ENCODE peak calls at places on chromosomes 16 and 17, in seven cellular contexts. F, X, O, K, Z, P and R are unnamed samples.
A peak's percentile ranks its signal among the peaks of the same experiment; 100 is the strongest.

GRCh38 chr17:82984751-82985435 is 94.5 kb upstream of the METRNL start:
- DNase-seq in X (no peak), P (no peak), Z (no peak), K (no peak), O (no peak), F (no peak), R (no peak)

GRCh38 chr17:53118948-53119347 is 703.8 kb upstream of the KIF2B start:
- DNase-seq in Z (no peak), F (no peak), P (no peak), O (no peak), K (no peak), X (no peak), R (no peak)

GRCh38 chr16:88292007-88292940 is 90.5 kb upstream of the ZNF469 start:
- DNase-seq in K (no peak), Z (no peak), O (no peak), X (no peak), F (no peak), P (peak; percentile 20), R (no peak)

GRCh38 chr17:83079340-83079747 is at the start of gene METRNL:
- DNase-seq in F (peak; percentile 68), X (no peak), Z (peak; percentile 87), K (peak; percentile 78), P (peak; percentile 94), O (peak; percentile 79), R (peak; percentile 97)

GRCh38 chr16:75254359-75254837 is 3.0 kb upstream of the BCAR1 start:
- DNase-seq in P (peak; percentile 66), Z (peak; percentile 41), K (no peak), F (no peak), O (no peak), X (peak; percentile 83), R (peak; percentile 65)

GRCh38 chr17:12979826-12980500 is 37.9 kb downstream of the ELAC2 start:
- DNase-seq in O (no peak), Z (no peak), X (no peak), F (no peak), P (no peak), K (no peak), R (no peak)

GRCh38 chr17:61583242-61583641 is 7.8 kb downstream of the NACA2 start:
- DNase-seq in O (no peak), P (no peak), F (no peak), Z (no peak), K (no peak), X (no peak), R (no peak)

GRCh38 chr16:75286996-75287395 is 35.6 kb upstream of the BCAR1 start:
- DNase-seq in O (no peak), Z (no peak), P (no peak), F (no peak), X (no peak), K (no peak), R (no peak)

GRCh38 chr17:47274319-47275069 is 20.9 kb downstream of the ITGB3 start:
- DNase-seq in P (no peak), F (no peak), Z (no peak), K (no peak), X (no peak), O (no peak), R (no peak)

GRCh38 chr17:40460585-40460975 is 17.3 kb downstream of the IGFBP4 start:
- DNase-seq in K (no peak), Z (no peak), O (no peak), F (no peak), P (no peak), X (no peak), R (no peak)

GRCh38 chr16:47143677-47144558 is at the start of gene NETO2:
- DNase-seq in O (no peak), Z (peak; percentile 66), P (peak; percentile 92), X (no peak), K (peak; percentile 17), F (peak; percentile 17), R (peak; percentile 95)

GRCh38 chr17:50787106-50787505 is 19.8 kb upstream of the ANKRD40CL start:
- DNase-seq in X (no peak), Z (no peak), F (peak; percentile 27), O (no peak), K (no peak), P (no peak), R (no peak)

GRCh38 chr17:58344047-58344790 is 7.8 kb downstream of the SUPT4H1 start:
- DNase-seq in Z (peak; percentile 70), O (no peak), X (no peak), K (no peak), P (peak; percentile 92), F (no peak), R (no peak)

GRCh38 chr17:71229036-71229435 is 891.8 kb upstream of the SOX9 start:
- DNase-seq in F (no peak), O (no peak), P (no peak), Z (no peak), K (no peak), X (no peak), R (no peak)

GRCh38 chr17:43755389-43755875 is 3.2 kb downstream of the SOST start:
- DNase-seq in K (no peak), F (no peak), X (no peak), O (no peak), P (peak; percentile 85), Z (no peak), R (no peak)

GRCh38 chr17:54861469-54861983 is 39.1 kb upstream of the TOM1L1 start:
- DNase-seq in F (no peak), K (no peak), X (no peak), Z (no peak), P (no peak), O (no peak), R (no peak)

GRCh38 chr17:8116779-8117178 is 1.5 kb downstream of the ALOXE3 start:
- DNase-seq in Z (no peak), O (no peak), X (no peak), P (no peak), K (no peak), F (no peak), R (no peak)

GRCh38 chr16:72013888-72014538 is 5.5 kb downstream of the DHODH start:
- DNase-seq in X (no peak), Z (no peak), F (no peak), O (peak; percentile 37), K (peak; percentile 68), P (peak; percentile 81), R (no peak)

GRCh38 chr16:72009779-72010178 is 1.2 kb downstream of the DHODH start:
- DNase-seq in O (no peak), P (no peak), X (no peak), Z (no peak), F (no peak), K (no peak), R (no peak)

GRCh38 chr16:72012607-72013006 is 4.1 kb downstream of the DHODH start:
- DNase-seq in Z (no peak), P (no peak), F (no peak), X (no peak), K (no peak), O (no peak), R (no peak)

GRCh38 chr16:72013389-72013788 is 4.8 kb downstream of the DHODH start:
- DNase-seq in X (no peak), K (peak; percentile 51), O (peak; percentile 43), F (no peak), Z (no peak), P (no peak), R (peak; percentile 60)

GRCh38 chr16:72008424-72009216 is at the start of gene DHODH:
- DNase-seq in Z (peak; percentile 98), O (peak; percentile 97), P (peak; percentile 99), F (peak; percentile 96), K (peak; percentile 97), X (peak; percentile 99), R (peak; percentile 99)
- TF ChIP-seq POLR2A in Z (peak; percentile 60), O (peak; percentile 30), P (no peak), F (peak; percentile 51), K (peak; percentile 6), X (no peak), R (no peak)

GRCh38 chr16:15726715-15727114 is 76.7 kb downstream of the NDE1 start:
- DNase-seq in K (no peak), F (no peak), X (no peak), O (no peak), Z (peak; percentile 79), P (no peak), R (peak; percentile 76)
- H3K36me3 ChIP-seq in K (no peaks in the 10 kb centered on the region), F (peaks cover 17% of the 10 kb centered on the region), X (peaks cover 43% of the 10 kb centered on the region), O (no peaks in the 10 kb centered on the region), Z (peaks cover 8% of the 10 kb centered on the region), P (no peaks in the 10 kb centered on the region), R (peaks cover 36% of the 10 kb centered on the region)

DNA sequence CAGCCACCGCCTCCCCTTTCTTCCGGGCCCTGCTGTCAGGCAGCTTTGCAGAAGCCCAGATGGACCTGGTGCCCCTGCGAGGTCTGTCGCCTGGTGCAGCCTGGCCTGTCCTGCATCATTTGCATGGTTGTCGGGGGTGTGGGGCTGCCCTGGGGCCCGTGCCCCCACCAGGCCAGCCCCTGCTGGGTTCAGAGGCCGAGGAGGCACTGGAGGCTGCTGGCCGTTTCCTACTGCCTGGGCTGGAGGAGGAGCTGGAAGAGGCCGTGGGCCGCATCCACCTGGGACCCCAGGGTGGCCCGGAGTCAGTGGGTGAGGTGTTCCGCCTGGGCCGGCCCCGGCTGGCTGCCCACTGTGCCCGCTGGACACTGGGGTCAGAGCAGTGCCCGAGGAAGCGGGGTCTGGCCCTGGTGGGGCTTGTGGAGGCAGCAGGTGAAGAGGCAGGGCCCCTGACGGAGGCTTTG is 5.5 kb upstream of the TGFB1I1 start:
- DNase-seq in F (no peak), O (no peak), Z (no peak), K (no peak), X (no peak), P (peak; percentile 80), R (no peak)
- H3K4me3 ChIP-seq in F (no peak overlapping the region), O (no peak overlapping the region), Z (no peak overlapping the region), K (no peak overlapping the region), X (no peak overlapping the region), P (no peak overlapping the region), R (no peak overlapping the region)

GRCh38 chr16:29009050-29009837 is 24.4 kb downstream of the LAT start:
- DNase-seq in K (no peak), F (no peak), Z (no peak), O (no peak), P (no peak), X (no peak), R (no peak)

GRCh38 chr16:29011851-29012250 is 27.0 kb downstream of the LAT start:
- DNase-seq in O (no peak), K (no peak), Z (no peak), P (no peak), X (no peak), F (no peak), R (no peak)

GRCh38 chr16:29009838-29010166 is 24.9 kb downstream of the LAT start:
- DNase-seq in O (no peak), X (no peak), F (no peak), P (no peak), K (no peak), Z (no peak), R (no peak)

GRCh38 chr16:29011112-29011511 is 26.3 kb downstream of the LAT start:
- DNase-seq in P (no peak), O (no peak), X (no peak), K (no peak), Z (no peak), F (no peak), R (no peak)

DNA sequence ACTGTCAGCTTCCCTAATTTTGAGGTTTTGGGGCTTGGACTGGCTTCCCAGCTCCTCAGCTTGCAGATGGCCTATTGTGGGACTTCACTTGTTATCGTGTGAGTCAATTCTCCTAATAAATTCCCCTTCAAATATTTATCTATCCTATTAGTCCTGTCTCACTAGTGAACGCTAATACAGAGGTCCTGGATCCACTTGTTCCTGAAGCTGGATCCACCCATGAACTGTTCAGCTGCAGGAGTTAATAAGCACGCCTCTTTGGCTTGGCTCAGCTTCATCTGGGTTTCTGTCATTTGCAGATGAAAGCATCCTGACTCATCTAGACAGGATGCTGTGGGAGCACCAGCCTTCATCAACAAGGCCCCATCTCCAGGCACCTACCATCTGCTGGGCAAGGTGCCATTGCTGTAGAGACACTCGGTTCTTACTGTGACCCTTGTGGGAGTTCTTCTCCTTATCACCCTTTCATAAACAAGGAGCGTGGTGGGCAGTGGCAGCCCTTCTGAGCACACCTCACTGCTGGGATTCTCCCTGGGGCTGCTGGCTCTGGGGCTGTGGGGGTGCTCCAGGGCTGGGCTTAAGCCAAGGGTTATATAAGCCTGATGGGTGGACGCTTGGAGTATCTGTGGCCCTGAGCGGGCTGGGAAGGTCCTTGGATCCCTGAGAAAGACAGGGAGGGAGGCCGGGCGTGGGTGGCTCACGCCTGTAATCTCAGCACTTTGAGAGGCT is 23.2 kb downstream of the LAT start:
- DNase-seq in O (no peak), K (no peak), X (no peak), F (no peak), Z (no peak), P (no peak), R (no peak)
- TF ChIP-seq POLR2A in O (no peak), K (no peak), X (no peak), F (no peak), Z (no peak), P (no peak), R (no peak)